ENCODE peak calls at places on chromosomes 7 and 10, in six cellular contexts. T, O, U, E, Q and B are unnamed samples.

GRCh38 chr10:452512-453504 is 236.7 kb downstream of the DIP2C start:
- DNase-seq in O (peak), T (no peak), Q (no peak), U (peak), E (no peak), B (peak)

GRCh38 chr10:133261726-133262325 is 14.8 kb downstream of the ADAM8 start:
- DNase-seq in Q (peak), T (no peak), U (peak), E (peak), O (peak), B (peak)

GRCh38 chr7:25189197-25189596 is 39.1 kb downstream of the NPVF start:
- DNase-seq in T (no peak), U (no peak), E (no peak), Q (no peak), O (no peak), B (no peak)

GRCh38 chr7:16357921-16358320 is 63.4 kb downstream of the CRPPA start:
- DNase-seq in E (peak), Q (no peak), T (no peak), U (peak), O (no peak), B (no peak)

GRCh38 chr7:156460861-156461632 is 179.5 kb upstream of the RNF32 start:
- DNase-seq in T (no peak), E (no peak), U (no peak), O (no peak), Q (no peak), B (no peak)

GRCh38 chr7:144908943-144909556 is 73.2 kb upstream of the TPK1 start:
- DNase-seq in E (no peak), Q (no peak), T (no peak), U (no peak), O (no peak), B (no peak)

GRCh38 chr10:93515071-93515962 is 18.9 kb downstream of the CEP55 start:
- DNase-seq in E (no peak), O (no peak), T (no peak), Q (no peak), U (peak), B (no peak)

GRCh38 chr7:25091757-25092156 is 33.3 kb downstream of the CYCS start:
- DNase-seq in E (no peak), T (no peak), U (no peak), O (no peak), Q (no peak), B (no peak)

GRCh38 chr7:139482662-139483466 is 609 bp downstream of the KLRG2 start:
- DNase-seq in E (peak), O (no peak), Q (no peak), T (no peak), U (peak), B (no peak)

GRCh38 chr10:18647151-18647550 is 4.2 kb downstream of the NSUN6 start:
- DNase-seq in E (no peak), U (no peak), T (no peak), Q (no peak), O (no peak), B (no peak)